ENCODE peak calls at places on chromosomes 7 and 10, in six cellular contexts. S is neuronal stem cell, P is mesendoderm, R is mesenchymal stem cell, G is H1, Y is H9. X is an unnamed sample.

GRCh38 chr7:87234949-87235348 is 15.4 kb upstream of the TMEM243 start:
- DNase-seq in Y (no peak), S (no peak), R (peak), G (no peak), P (no peak), X (peak)

GRCh38 chr7:129494041-129494440 is 8.3 kb upstream of the SMKR1 start:
- DNase-seq in G (no peak), R (peak), Y (no peak), P (no peak), S (no peak), X (peak)

GRCh38 chr7:128910569-128910945 is at the start of gene KCP:
- DNase-seq in S (no peak), R (peak), G (no peak), P (peak), Y (peak), X (no peak)

GRCh38 chr7:2843191-2843685 is 870 bp downstream of the GNA12 start:
- DNase-seq in G (no peak), R (peak), P (no peak), Y (no peak), S (no peak), X (no peak)

GRCh38 chr10:111018021-111018420 is 58.8 kb upstream of the ADRA2A start:
- DNase-seq in P (no peak), R (peak), Y (no peak), G (no peak), S (no peak), X (peak)

GRCh38 chr10:126171555-126171954 is 216.7 kb downstream of the ADAM12 start:
- DNase-seq in R (peak), S (no peak), Y (no peak), P (no peak), G (no peak), X (peak)

GRCh38 chr7:156175003-156175402 is 362.7 kb upstream of the SHH start:
- DNase-seq in G (no peak), R (no peak), Y (no peak), P (no peak), S (no peak), X (no peak)

GRCh38 chr7:95342642-95343252 is 18.4 kb upstream of the PON1 start:
- DNase-seq in S (no peak), P (peak), G (peak), R (no peak), Y (peak), X (no peak)

GRCh38 chr7:38964921-38965320 is 12.8 kb upstream of the POU6F2 start:
- DNase-seq in Y (no peak), G (no peak), S (no peak), R (no peak), P (no peak), X (no peak)

DNA sequence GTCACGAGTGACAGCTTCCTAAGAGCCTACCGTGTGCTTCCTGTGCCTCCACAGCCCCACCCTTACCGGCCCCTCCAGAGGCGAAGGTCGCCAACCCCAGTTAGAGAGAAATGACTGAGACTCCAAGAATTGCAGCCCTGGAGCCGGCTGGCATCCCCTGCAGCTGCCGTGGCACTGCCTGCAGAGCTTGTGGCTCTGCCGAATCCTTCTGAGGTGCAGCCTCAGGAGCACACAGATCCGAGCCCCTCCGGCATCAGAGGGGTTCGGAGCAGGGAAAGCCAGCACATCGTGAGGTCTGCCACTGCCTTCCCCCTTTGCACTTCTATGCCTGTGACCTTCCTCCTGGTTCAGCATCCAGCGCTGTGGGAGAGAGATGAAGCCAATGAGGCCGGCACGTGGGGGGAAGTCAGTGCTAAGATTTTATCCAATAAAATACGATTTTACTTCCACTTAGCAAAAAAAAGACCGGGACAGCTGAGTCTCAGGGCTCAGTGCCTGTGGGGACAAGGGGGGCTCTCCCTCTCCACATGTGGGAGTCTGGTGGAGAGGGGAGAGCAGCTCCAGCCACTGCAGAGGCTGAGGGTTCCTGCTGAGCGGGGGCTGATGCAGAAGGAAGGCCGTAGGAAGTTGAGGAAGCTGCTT is 80.1 kb downstream of the TCERG1L start:
- DNase-seq in G (no peak), R (no peak), Y (no peak), S (no peak), P (no peak), X (no peak)
- H2BK15ac ChIP-seq in G (no peak), R (no peak), Y (no peak), S (no peak), P (no peak), X (no peak)

GRCh38 chr7:450036-450435 is 69.6 kb downstream of the PDGFA start:
- DNase-seq in Y (no peak), P (no peak), G (no peak), S (no peak), R (no peak), X (no peak)
- H2BK15ac ChIP-seq in Y (no peak), P (no peak), G (peak), S (no peak), R (no peak), X (no peak)

GRCh38 chr7:825386-825785 is 6.9 kb upstream of the SUN1 start:
- DNase-seq in P (no peak), S (no peak), Y (no peak), G (no peak), R (no peak), X (peak)
- H2BK15ac ChIP-seq in P (no peak), S (no peak), Y (no peak), G (no peak), R (no peak), X (no peak)

DNA sequence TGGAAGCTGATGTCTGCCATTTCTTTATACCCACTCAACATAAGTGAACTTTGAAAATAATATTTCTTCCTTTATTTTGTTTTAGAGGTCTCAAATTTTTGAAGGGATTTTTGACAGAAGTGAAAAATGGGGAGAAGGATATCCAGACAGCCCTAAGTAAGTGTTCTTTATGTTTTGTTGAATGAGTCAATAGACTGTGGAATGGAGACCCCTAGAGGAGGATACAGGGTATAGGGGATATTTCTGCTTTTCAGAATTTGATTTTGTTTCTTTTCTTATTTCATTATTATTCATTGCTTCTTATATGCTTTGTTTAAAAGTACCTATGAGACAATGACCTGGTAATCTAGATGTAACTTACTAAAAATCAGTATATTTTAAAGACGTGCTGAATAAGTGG is 34.4 kb downstream of the PLEKHA8 start:
- DNase-seq in P (peak), R (peak), G (no peak), Y (no peak), S (peak), X (peak)
- H2BK15ac ChIP-seq in P (no peak), R (no peak), G (no peak), Y (no peak), S (no peak), X (no peak)

DNA sequence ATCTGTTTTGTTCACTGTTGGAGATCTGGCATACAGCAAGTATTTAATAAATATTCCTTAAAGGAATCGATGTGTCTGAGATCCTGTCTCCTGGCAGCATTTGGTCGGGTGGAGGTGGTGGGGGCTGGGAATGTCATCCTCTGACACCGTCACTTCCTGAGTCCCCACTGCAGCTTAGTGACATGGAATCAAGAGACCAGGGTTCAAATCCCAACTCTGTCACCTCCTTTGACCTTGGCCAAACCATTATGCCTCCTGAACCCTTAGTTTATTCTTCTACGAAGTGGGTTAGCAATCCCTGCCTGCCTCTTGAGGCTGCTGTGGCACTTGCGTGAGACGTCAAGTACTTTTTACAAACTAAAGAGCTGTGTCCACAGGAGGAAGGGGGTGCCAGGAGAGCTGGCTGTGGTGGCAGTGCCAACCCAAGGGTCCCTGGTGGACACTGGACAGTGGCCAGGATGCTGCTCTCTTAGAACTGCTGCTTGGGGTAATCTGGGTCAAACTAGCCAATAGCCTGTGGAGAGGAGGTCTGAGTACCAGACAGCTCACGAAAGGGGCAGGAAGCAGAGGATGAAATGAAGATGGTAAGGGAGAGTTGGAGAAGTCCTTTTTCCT is 8.0 kb upstream of the ZMIZ1 start:
- DNase-seq in R (no peak), G (no peak), Y (no peak), P (no peak), S (no peak), X (no peak)
- H2BK15ac ChIP-seq in R (no peak), G (no peak), Y (no peak), P (no peak), S (no peak), X (no peak)

X was measured in IMR-90.